ENCODE peak calls at places on chromosomes 12 and 14, in four cellular contexts. Q, Y, U and R are unnamed samples.

GRCh38 chr12:57954768-57955167 is 13.4 kb downstream of the ATP23 start:
- DNase-seq in Q (no peak), Y (no peak), U (peak; percentile 11), R (no peak)

GRCh38 chr14:53190938-53191337 is 37.8 kb upstream of the DDHD1 start:
- DNase-seq in Q (no peak), Y (peak; percentile 49), U (no peak), R (peak; percentile 47)

GRCh38 chr12:105204916-105205315 is 31.1 kb downstream of the APPL2 start:
- DNase-seq in Q (no peak), Y (peak; percentile 63), U (peak; percentile 56), R (peak; percentile 43)

GRCh38 chr12:98106201-98106600 is 409.2 kb upstream of the TMPO start:
- DNase-seq in Q (no peak), Y (no peak), U (no peak), R (no peak)

GRCh38 chr12:130876297-130876696 is 4.4 kb downstream of the RAN start:
- DNase-seq in Q (no peak), Y (no peak), U (no peak), R (no peak)

GRCh38 chr14:104753528-104754212 is 723 bp downstream of the SIVA1 start:
- DNase-seq in Q (no peak), Y (peak; percentile 35), U (peak; percentile 53), R (no peak)

GRCh38 chr12:28014196-28014595 is 41.7 kb upstream of the PTHLH start:
- DNase-seq in Q (no peak), Y (no peak), U (no peak), R (no peak)

GRCh38 chr14:72606879-72607278 is 287.0 kb downstream of the DPF3 start:
- DNase-seq in Q (no peak), Y (no peak), U (no peak), R (no peak)

GRCh38 chr12:117501066-117501465 is 139.6 kb upstream of the NOS1 start:
- DNase-seq in Q (no peak), Y (no peak), U (no peak), R (no peak)

GRCh38 chr12:106889950-106890626 is 65.6 kb upstream of the TMEM263 start:
- DNase-seq in Q (no peak), Y (no peak), U (no peak), R (no peak)

GRCh38 chr14:93956514-93957332 is 19.6 kb downstream of the ASB2 start:
- DNase-seq in Q (peak; percentile 76), Y (no peak), U (no peak), R (no peak)

GRCh38 chr12:112419269-112420133 is 754 bp downstream of the PTPN11 start:
- DNase-seq in Q (peak; percentile 67), Y (peak; percentile 80), U (peak; percentile 94), R (peak; percentile 33)

GRCh38 chr12:127270193-127270592 is 996.8 kb upstream of the TMEM132C start:
- DNase-seq in Q (no peak), Y (peak; percentile 89), U (peak; percentile 32), R (peak; percentile 98)

GRCh38 chr14:92540472-92541048 is 27.0 kb downstream of the RIN3 start:
- DNase-seq in Q (peak; percentile 94), Y (peak; percentile 92), U (peak; percentile 99), R (peak; percentile 99)

GRCh38 chr12:89706551-89707348 is 1.9 kb downstream of the ATP2B1 start:
- DNase-seq in Q (peak; percentile 15), Y (peak; percentile 30), U (peak; percentile 33), R (no peak)

GRCh38 chr12:75759842-75760260 is 248.4 kb upstream of the KRR1 start:
- DNase-seq in Q (no peak), Y (peak; percentile 97), U (peak; percentile 61), R (peak; percentile 71)

GRCh38 chr12:64828713-64829112 is 4.3 kb downstream of the TBC1D30 start:
- DNase-seq in Q (no peak), Y (no peak), U (no peak), R (no peak)

GRCh38 chr12:6118891-6119568 is 5.4 kb downstream of the VWF start:
- DNase-seq in Q (peak; percentile 4), Y (no peak), U (no peak), R (no peak)

GRCh38 chr14:78345346-78345745 is 175.2 kb downstream of the NRXN3 start:
- DNase-seq in Q (no peak), Y (no peak), U (no peak), R (no peak)

GRCh38 chr12:81147286-81147919 is 69.5 kb downstream of the ACSS3 start:
- DNase-seq in Q (no peak), Y (no peak), U (no peak), R (no peak)

GRCh38 chr14:95156765-95157194 is 549 bp downstream of the DICER1 start:
- DNase-seq in Q (peak; percentile 45), Y (no peak), U (peak; percentile 72), R (no peak)

GRCh38 chr14:103607039-103607668 is 21.9 kb upstream of the KLC1 start:
- DNase-seq in Q (peak; percentile 85), Y (peak; percentile 10), U (peak; percentile 80), R (peak; percentile 78)

GRCh38 chr12:77923882-77924281 is 93.2 kb downstream of the NAV3 start:
- DNase-seq in Q (no peak), Y (no peak), U (peak; percentile 85), R (no peak)

GRCh38 chr12:114335607-114336006 is 70.3 kb downstream of the TBX5 start:
- DNase-seq in Q (no peak), Y (no peak), U (no peak), R (no peak)

GRCh38 chr12:56518570-56518969 is 3.0 kb upstream of the RBMS2 start:
- DNase-seq in Q (no peak), Y (peak; percentile 73), U (peak; percentile 63), R (no peak)

GRCh38 chr12:6700646-6701051 is at the start of gene PIANP:
- DNase-seq in Q (no peak), Y (no peak), U (peak; percentile 88), R (no peak)

GRCh38 chr12:68245071-68246021 is 8.1 kb downstream of the IL22 start:
- DNase-seq in Q (no peak), Y (no peak), U (peak; percentile 36), R (no peak)

GRCh38 chr12:27277846-27278260 is 33.8 kb downstream of the STK38L start:
- DNase-seq in Q (peak; percentile 72), Y (peak; percentile 30), U (peak; percentile 74), R (no peak)

GRCh38 chr14:105939810-105940508 is 413.6 kb downstream of the TMEM121 start:
- DNase-seq in Q (no peak), Y (no peak), U (no peak), R (no peak)

GRCh38 chr14:34098045-34098984 is 147.4 kb upstream of the EGLN3 start:
- DNase-seq in Q (peak; percentile 27), Y (peak; percentile 82), U (peak; percentile 72), R (no peak)

GRCh38 chr12:64252708-64253107 is 30.6 kb upstream of the KICS2 start:
- DNase-seq in Q (no peak), Y (peak; percentile 41), U (peak; percentile 72), R (peak; percentile 72)

GRCh38 chr14:102996941-102997340 is 60.4 kb downstream of the CDC42BPB start:
- DNase-seq in Q (no peak), Y (no peak), U (no peak), R (no peak)

GRCh38 chr12:124868252-124868965 is 4.7 kb upstream of the SCARB1 start:
- DNase-seq in Q (no peak), Y (no peak), U (no peak), R (no peak)
- H3K4me3 ChIP-seq in Q (no peak overlapping the region), Y (no peak overlapping the region), U (no peak overlapping the region), R (no peak overlapping the region)

GRCh38 chr12:49539406-49540228 is 787 bp downstream of the KCNH3 start:
- DNase-seq in Q (no peak), Y (no peak), U (no peak), R (no peak)
- H3K4me3 ChIP-seq in Q (no peak overlapping the region), Y (no peak overlapping the region), U (no peak overlapping the region), R (no peak overlapping the region)

DNA sequence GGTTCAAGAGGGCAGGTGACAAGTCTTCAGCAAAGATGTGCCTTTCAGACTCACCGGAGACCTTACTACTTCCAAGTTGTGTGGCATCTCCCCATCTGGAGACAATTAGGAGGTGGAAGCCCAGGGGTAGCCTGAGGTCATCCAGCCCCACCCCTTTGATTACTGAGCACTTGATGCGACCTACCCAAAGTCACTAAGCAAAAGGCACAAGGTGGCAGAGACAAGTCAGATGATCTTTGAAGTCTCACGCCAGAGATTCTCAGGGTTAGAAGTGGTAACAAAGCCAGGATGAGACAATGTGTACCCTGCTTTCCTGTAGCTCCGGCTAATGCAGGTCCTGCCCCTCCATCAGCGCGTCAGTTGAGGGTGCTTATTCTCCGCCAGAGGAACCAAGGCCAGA is 1.4 kb upstream of the FOXN3 start:
- DNase-seq in Q (no peak), Y (no peak), U (peak; percentile 42), R (no peak)
- H3K4me3 ChIP-seq in Q (peak overlapping the region; percentile 83), Y (no peak overlapping the region), U (no peak overlapping the region), R (no peak overlapping the region)

GRCh38 chr12:54750-55535 is 11.6 kb upstream of the IQSEC3 start:
- DNase-seq in Q (no peak), Y (no peak), U (no peak), R (no peak)
- H3K4me3 ChIP-seq in Q (no peak overlapping the region), Y (no peak overlapping the region), U (no peak overlapping the region), R (no peak overlapping the region)

GRCh38 chr14:23695220-23695999 is 59.2 kb downstream of the DHRS2 start:
- DNase-seq in Q (no peak), Y (no peak), U (peak; percentile 66), R (no peak)
- H3K4me3 ChIP-seq in Q (peak overlapping the region; percentile 55), Y (no peak overlapping the region), U (peak overlapping the region; percentile 75), R (peak overlapping the region; percentile 18)

GRCh38 chr12:13152281-13152680 is 44.2 kb upstream of the EMP1 start:
- DNase-seq in Q (peak; percentile 56), Y (no peak), U (no peak), R (no peak)

GRCh38 chr12:13144266-13144828 is 40.9 kb upstream of the GSG1 start:
- DNase-seq in Q (no peak), Y (no peak), U (no peak), R (no peak)

GRCh38 chr12:13147688-13148531 is 44.4 kb upstream of the GSG1 start:
- DNase-seq in Q (no peak), Y (no peak), U (no peak), R (no peak)

GRCh38 chr12:13146539-13146938 is 43.1 kb upstream of the GSG1 start:
- DNase-seq in Q (no peak), Y (no peak), U (peak; percentile 59), R (no peak)

DNA sequence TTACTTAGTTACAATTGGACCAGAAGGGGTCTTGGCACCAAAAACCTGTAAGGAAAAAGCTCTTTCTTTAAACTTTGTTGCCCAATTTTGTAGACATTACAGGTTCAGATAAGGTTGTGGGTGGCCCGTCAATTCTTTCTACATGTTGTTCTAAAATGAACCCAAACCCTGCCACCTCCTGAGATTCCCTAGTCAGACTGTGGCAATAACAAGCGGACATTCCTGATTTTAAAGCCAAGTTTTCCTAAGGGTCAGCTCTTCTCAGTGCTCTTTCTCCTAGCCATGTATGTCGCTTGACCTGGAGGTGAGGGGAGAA is 45.0 kb upstream of the GSG1 start:
- DNase-seq in Q (no peak), Y (no peak), U (peak; percentile 47), R (no peak)
- H3K4me3 ChIP-seq in Q (no peak overlapping the region), Y (no peak overlapping the region), U (no peak overlapping the region), R (no peak overlapping the region)

GRCh38 chr12:49963976-49964815 is 2.5 kb downstream of the AQP5 start:
- DNase-seq in Q (no peak), Y (no peak), U (no peak), R (no peak)
- H3K4me3 ChIP-seq in Q (no peak overlapping the region), Y (no peak overlapping the region), U (no peak overlapping the region), R (no peak overlapping the region)

GRCh38 chr14:69571879-69572633 is 2.6 kb downstream of the CCDC177 start:
- DNase-seq in Q (no peak), Y (peak; percentile 44), U (no peak), R (no peak)
- H3K4me3 ChIP-seq in Q (peak overlapping the region; percentile 52), Y (peak overlapping the region; percentile 11), U (peak overlapping the region; percentile 66), R (peak overlapping the region; percentile 34)

GRCh38 chr12:110073049-110073831 is 24.9 kb upstream of the C12orf76 start:
- DNase-seq in Q (peak; percentile 30), Y (no peak), U (peak; percentile 25), R (no peak)
- H3K4me3 ChIP-seq in Q (peak overlapping the region; percentile 52), Y (no peak overlapping the region), U (peak overlapping the region; percentile 79), R (peak overlapping the region; percentile 33)